ENCODE peak calls at places on chromosomes 7 and 10, in five cellular contexts. W is GM10248, B is osteoblast, E is astrocyte of the spinal cord, O is cardiac fibroblast. M is an unnamed sample.
A peak's percentile ranks its signal among the peaks of the same experiment; 100 is the strongest.

GRCh38 chr10:58697691-58698090 is 185.0 kb downstream of the BICC1 start:
- DNase-seq in W (no peak), B (no peak), E (no peak), O (no peak), M (no peak)

GRCh38 chr10:81876253-81876731 is 1.3 kb downstream of the NRG3 start:
- DNase-seq in W (peak; percentile 6), E (no peak), B (peak; percentile 61), O (no peak), M (no peak)

GRCh38 chr10:122966879-122967278 is 12.9 kb upstream of the C10orf88 start:
- DNase-seq in O (no peak), B (no peak), W (no peak), E (no peak), M (no peak)

GRCh38 chr7:83365746-83366145 is 203.1 kb upstream of the PCLO start:
- DNase-seq in O (peak; percentile 22), W (no peak), B (no peak), E (peak; percentile 18), M (no peak)

GRCh38 chr10:61987951-61988379 is 86.5 kb downstream of the ARID5B start:
- DNase-seq in E (no peak), O (peak; percentile 22), W (peak; percentile 75), B (peak; percentile 81), M (no peak)

GRCh38 chr7:155796381-155797261 is 15.6 kb downstream of the SHH start:
- DNase-seq in W (peak; percentile 86), E (no peak), B (peak; percentile 99), O (no peak), M (peak; percentile 71)

GRCh38 chr10:64286533-64286932 is 765.3 kb downstream of the REEP3 start:
- DNase-seq in O (no peak), B (no peak), E (no peak), W (no peak), M (no peak)

GRCh38 chr10:124647421-124648130 is 96.6 kb downstream of the FAM53B start:
- DNase-seq in W (peak; percentile 76), E (no peak), O (peak; percentile 50), B (peak; percentile 94), M (no peak)

GRCh38 chr7:23254051-23254681 is 7.6 kb downstream of the GPNMB start:
- DNase-seq in W (no peak), O (peak; percentile 53), B (peak; percentile 91), E (peak; percentile 42), M (no peak)

GRCh38 chr7:29479606-29480200 is 83.9 kb upstream of the PRR15 start:
- DNase-seq in B (no peak), E (no peak), O (no peak), W (no peak), M (no peak)

GRCh38 chr7:121041516-121042148 is 53.1 kb downstream of the CPED1 start:
- DNase-seq in B (no peak), O (peak; percentile 41), E (no peak), W (no peak), M (no peak)

GRCh38 chr10:71080381-71081228 is 131.8 kb upstream of the UNC5B start:
- DNase-seq in E (no peak), O (no peak), W (no peak), B (peak; percentile 53), M (peak; percentile 7)

GRCh38 chr7:106462365-106462859 is 177.6 kb upstream of the NAMPT start:
- DNase-seq in E (peak; percentile 72), W (peak; percentile 27), O (peak; percentile 75), B (peak; percentile 22), M (no peak)

GRCh38 chr10:30639946-30640786 is 10.6 kb upstream of the LYZL2 start:
- DNase-seq in O (peak; percentile 88), W (peak; percentile 53), E (peak; percentile 72), B (peak; percentile 84), M (no peak)

GRCh38 chr10:3935933-3936359 is 150.9 kb upstream of the KLF6 start:
- DNase-seq in E (peak; percentile 33), O (peak; percentile 29), W (no peak), B (peak; percentile 84), M (no peak)

GRCh38 chr7:34523233-34523918 is 134.6 kb upstream of the NPSR1 start:
- DNase-seq in W (no peak), O (peak; percentile 69), B (no peak), E (peak; percentile 25), M (no peak)

GRCh38 chr10:70241081-70241480 is 7.9 kb upstream of the PPA1 start:
- DNase-seq in E (no peak), O (no peak), W (no peak), B (no peak), M (no peak)

DNA sequence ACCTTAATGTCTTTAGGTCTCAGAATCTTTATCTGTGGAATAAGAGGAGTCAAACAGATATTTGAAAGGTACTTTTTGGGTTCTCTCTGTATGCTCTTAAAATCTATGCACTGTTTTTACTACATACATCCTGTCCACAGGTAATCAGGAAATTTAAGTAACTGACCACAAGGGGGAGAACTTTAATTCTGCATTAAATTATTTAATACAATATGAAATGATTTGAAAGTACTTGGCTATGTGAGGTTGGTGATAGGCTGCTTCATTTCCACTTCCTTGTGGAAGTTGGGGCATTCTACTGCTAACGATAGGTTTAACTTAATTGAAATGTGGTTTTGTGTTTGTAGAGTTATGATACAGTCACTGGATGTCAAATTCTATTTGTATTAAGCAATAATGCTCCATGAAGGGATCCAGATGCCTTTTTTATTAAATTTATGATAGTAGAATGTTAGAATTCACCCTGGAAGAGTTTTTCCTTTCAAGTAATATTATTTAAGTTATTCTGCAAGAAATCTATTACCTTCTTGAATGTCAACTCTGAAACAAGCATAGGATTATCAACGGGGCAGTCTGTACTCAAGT is 6.0 kb downstream of the TEX47 start:
- DNase-seq in O (peak; percentile 50), E (peak; percentile 26), W (no peak), B (no peak), M (no peak)
- TF ChIP-seq CTCF in O (peak; percentile 36), E (peak; percentile 38), W (peak; percentile 38), B (peak; percentile 49), M (no peak)

GRCh38 chr10:59718246-59718645 is 8.6 kb upstream of the SLC16A9 start:
- DNase-seq in O (no peak), B (no peak), W (no peak), E (no peak), M (no peak)

GRCh38 chr10:59724098-59724938 is 14.7 kb upstream of the SLC16A9 start:
- DNase-seq in W (no peak), E (no peak), O (no peak), B (no peak), M (no peak)

GRCh38 chr10:59720377-59720776 is 10.7 kb upstream of the SLC16A9 start:
- DNase-seq in E (no peak), B (no peak), O (no peak), W (no peak), M (no peak)

GRCh38 chr10:59719374-59719773 is 9.7 kb upstream of the SLC16A9 start:
- DNase-seq in E (no peak), O (no peak), B (no peak), W (no peak), M (no peak)
- TF ChIP-seq CTCF in E (peak; percentile 12), O (no peak), B (peak; percentile 21), W (no peak), M (no peak)

GRCh38 chr7:55250313-55250712 is 114.8 kb upstream of the LANCL2 start:
- DNase-seq in O (peak; percentile 31), E (no peak), W (no peak), B (peak; percentile 83), M (no peak)
- TF ChIP-seq CTCF in O (peak; percentile 62), E (peak; percentile 57), W (peak; percentile 20), B (peak; percentile 64), M (no peak)

GRCh38 chr10:21368022-21368582 is 157.4 kb downstream of the SKIDA1 start:
- DNase-seq in B (no peak), E (no peak), O (no peak), W (peak; percentile 45), M (no peak)

GRCh38 chr10:21369697-21370096 is 155.8 kb downstream of the SKIDA1 start:
- DNase-seq in W (no peak), E (no peak), O (no peak), B (peak; percentile 30), M (no peak)

GRCh38 chr10:21364196-21365114 is 161.0 kb downstream of the SKIDA1 start:
- DNase-seq in O (peak; percentile 89), B (peak; percentile 69), E (peak; percentile 75), W (no peak), M (no peak)

GRCh38 chr10:21372651-21373410 is 152.7 kb downstream of the SKIDA1 start:
- DNase-seq in O (peak; percentile 92), B (peak; percentile 92), E (peak; percentile 95), W (peak; percentile 43), M (no peak)

DNA sequence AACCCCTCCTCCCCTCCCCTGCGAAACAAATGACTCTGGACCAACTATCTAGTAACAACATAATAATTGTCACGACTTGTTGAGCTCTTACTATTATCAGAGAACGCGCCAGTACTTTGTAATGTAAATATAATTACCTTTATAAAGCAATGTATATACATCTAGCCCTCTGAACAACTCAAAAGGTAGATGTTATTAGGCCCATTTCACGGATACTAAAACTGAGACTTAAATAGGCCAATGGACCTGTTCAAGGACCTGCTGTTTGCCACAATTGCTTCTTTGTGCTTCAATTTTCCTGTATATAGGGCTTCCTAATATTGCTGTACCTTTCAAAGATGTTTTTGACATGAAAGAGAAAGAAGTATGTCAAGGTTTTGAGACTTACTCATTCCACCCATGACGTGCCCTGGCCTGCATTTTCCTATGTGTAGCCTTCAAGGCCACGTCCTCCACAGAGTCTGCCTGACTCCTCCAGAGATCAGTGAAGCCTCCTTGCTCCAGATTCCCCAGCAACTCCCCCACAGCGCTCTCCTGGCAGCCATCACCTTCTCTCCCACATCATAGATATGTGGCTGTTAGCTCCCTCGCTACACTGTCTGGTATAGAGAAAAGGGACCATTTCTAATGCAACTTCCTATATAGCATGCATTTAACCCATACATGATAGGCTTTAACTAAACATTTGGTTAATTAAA is 156.6 kb downstream of the SKIDA1 start:
- DNase-seq in O (peak; percentile 59), E (no peak), B (no peak), W (no peak), M (no peak)
- TF ChIP-seq CTCF in O (no peak), E (no peak), B (no peak), W (no peak), M (no peak)

DNA sequence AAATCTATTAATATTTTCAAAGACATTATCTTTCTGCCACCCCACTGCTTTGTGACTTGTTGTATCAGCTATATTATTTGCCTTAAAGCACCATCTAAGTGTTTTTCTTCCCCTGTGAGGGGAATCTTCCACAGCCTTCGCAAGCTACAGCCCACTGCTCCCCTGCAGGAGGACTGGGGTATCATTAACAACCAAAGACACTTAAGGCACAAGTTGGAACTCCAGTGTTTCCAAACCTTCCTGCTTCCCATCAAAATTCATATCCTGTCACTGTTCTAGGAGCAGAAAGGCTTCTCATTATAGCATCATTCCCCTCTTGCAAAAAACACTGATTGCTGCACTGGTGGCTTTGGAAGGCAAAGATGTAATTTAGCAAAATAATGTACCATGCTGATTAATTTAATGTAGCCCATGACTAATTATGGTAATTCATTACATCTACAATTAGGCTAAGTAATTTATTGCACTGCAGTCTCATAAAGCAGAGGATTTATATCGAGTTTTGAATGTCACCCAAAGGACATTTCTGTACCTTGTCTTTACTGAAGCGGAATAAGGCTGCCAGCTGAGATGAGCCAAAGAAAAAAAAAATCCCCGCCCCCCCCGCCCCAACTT is 207.1 kb downstream of the SKAP2 start:
- DNase-seq in W (no peak), O (no peak), B (no peak), E (no peak), M (no peak)
- TF ChIP-seq CTCF in W (no peak), O (no peak), B (no peak), E (no peak), M (no peak)

GRCh38 chr7:109639561-109639960 is 1069.9 kb downstream of the DNAJB9 start:
- DNase-seq in B (no peak), E (no peak), W (no peak), O (no peak), M (no peak)
- TF ChIP-seq CTCF in B (no peak), E (no peak), W (no peak), O (no peak), M (no peak)

GRCh38 chr10:113161061-113161460 is 211.0 kb downstream of the TCF7L2 start:
- DNase-seq in W (no peak), E (peak; percentile 46), O (no peak), B (no peak), M (no peak)
- TF ChIP-seq CTCF in W (no peak), E (no peak), O (no peak), B (no peak), M (no peak)